ENCODE peak calls at places on chromosomes 3 and 15, in four cellular contexts. One of them, this sample, is unnamed.

GRCh38 chr3:43759297-43759782 is 68.6 kb downstream of the ABHD5 start:
- DNase-seq in K562: peak
- DNase-seq in GM12878: no peak
- DNase-seq in HepG2: peak
- DNase-seq in this sample: no peak

GRCh38 chr15:79593119-79593869 is 161.2 kb downstream of the MINAR1 start:
- DNase-seq in K562: no peak
- DNase-seq in GM12878: no peak
- DNase-seq in HepG2: peak
- DNase-seq in this sample: no peak

GRCh38 chr3:124886168-124887051 is 755 bp downstream of the ITGB5 start:
- DNase-seq in K562: peak
- DNase-seq in GM12878: no peak
- DNase-seq in HepG2: peak
- DNase-seq in this sample: peak

GRCh38 chr3:100073555-100074307 is 40.6 kb downstream of the FILIP1L start:
- DNase-seq in K562: no peak
- DNase-seq in GM12878: no peak
- DNase-seq in HepG2: no peak
- DNase-seq in this sample: no peak

GRCh38 chr3:194327030-194327413 is 24.1 kb downstream of the CPN2 start:
- DNase-seq in K562: no peak
- DNase-seq in GM12878: no peak
- DNase-seq in HepG2: no peak
- DNase-seq in this sample: no peak

GRCh38 chr3:32816439-32817194 is 1.2 kb upstream of the TRIM71 start:
- DNase-seq in K562: no peak
- DNase-seq in GM12878: no peak
- DNase-seq in HepG2: peak
- DNase-seq in this sample: peak

GRCh38 chr3:71109241-71109976 is 474.1 kb downstream of the FOXP1 start:
- DNase-seq in K562: no peak
- DNase-seq in GM12878: no peak
- DNase-seq in HepG2: no peak
- DNase-seq in this sample: no peak

GRCh38 chr15:25469377-25469776 is 30.6 kb upstream of the UBE3A start:
- DNase-seq in K562: no peak
- DNase-seq in GM12878: no peak
- DNase-seq in HepG2: no peak
- DNase-seq in this sample: no peak

GRCh38 chr15:94098877-94099606 is 132.3 kb upstream of the MCTP2 start:
- DNase-seq in K562: no peak
- DNase-seq in GM12878: no peak
- DNase-seq in HepG2: no peak
- DNase-seq in this sample: no peak

GRCh38 chr3:126153695-126154360 is 26.6 kb downstream of the ALDH1L1 start:
- DNase-seq in K562: no peak
- DNase-seq in GM12878: no peak
- DNase-seq in HepG2: no peak
- DNase-seq in this sample: peak

GRCh38 chr3:122416966-122417365 is 1.1 kb upstream of the WDR5B start:
- DNase-seq in K562: no peak
- DNase-seq in GM12878: no peak
- DNase-seq in HepG2: no peak
- DNase-seq in this sample: no peak

GRCh38 chr3:55524565-55525244 is 37.6 kb upstream of the WNT5A start:
- DNase-seq in K562: no peak
- DNase-seq in GM12878: no peak
- DNase-seq in HepG2: no peak
- DNase-seq in this sample: no peak

GRCh38 chr15:60412807-60413597 is 15.2 kb upstream of the ANXA2 start:
- DNase-seq in K562: no peak
- DNase-seq in GM12878: no peak
- DNase-seq in HepG2: no peak
- DNase-seq in this sample: no peak

GRCh38 chr3:33884204-33884561 is 85.8 kb downstream of the PDCD6IP start:
- DNase-seq in K562: peak
- DNase-seq in GM12878: no peak
- DNase-seq in HepG2: peak
- DNase-seq in this sample: no peak

GRCh38 chr3:197836244-197836643 is 45.2 kb downstream of the LRCH3 start:
- DNase-seq in K562: no peak
- DNase-seq in GM12878: no peak
- DNase-seq in HepG2: no peak
- DNase-seq in this sample: no peak

GRCh38 chr3:197846491-197846890 is 55.4 kb downstream of the LRCH3 start:
- DNase-seq in K562: no peak
- DNase-seq in GM12878: no peak
- DNase-seq in HepG2: no peak
- DNase-seq in this sample: no peak

GRCh38 chr3:197837282-197837681 is 46.2 kb downstream of the LRCH3 start:
- DNase-seq in K562: no peak
- DNase-seq in GM12878: no peak
- DNase-seq in HepG2: no peak
- DNase-seq in this sample: no peak

DNA sequence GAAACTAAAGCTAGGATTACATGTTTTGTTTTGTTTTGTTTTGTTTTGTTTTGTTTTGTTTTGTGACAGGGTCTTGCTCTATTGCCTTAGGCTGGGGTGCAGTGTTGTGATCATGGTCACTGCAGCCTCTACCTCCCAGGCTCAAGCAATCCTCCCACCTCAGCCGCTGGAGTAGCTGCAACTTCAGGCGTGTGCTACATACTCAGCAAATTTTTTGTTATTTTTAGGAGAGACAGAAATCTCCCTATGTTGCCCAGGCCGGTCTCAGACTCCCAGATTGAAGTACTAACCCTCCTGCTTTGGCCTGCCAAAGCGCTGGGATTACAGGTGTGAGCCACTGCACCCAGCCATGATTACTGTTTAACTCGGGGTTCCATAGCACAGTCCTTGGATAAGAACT is 50.7 kb downstream of the LRCH3 start:
- DNase-seq in K562: no peak
- DNase-seq in GM12878: no peak
- DNase-seq in HepG2: no peak
- DNase-seq in this sample: no peak
- TF ChIP-seq KDM1A in K562: no peak
- TF ChIP-seq KDM1A in GM12878: no peak
- TF ChIP-seq KDM1A in HepG2: no peak
- TF ChIP-seq KDM1A in this sample: no peak

GRCh38 chr3:40660554-40660953 is 135.8 kb downstream of the ZNF621 start:
- DNase-seq in K562: no peak
- DNase-seq in GM12878: no peak
- DNase-seq in HepG2: no peak
- DNase-seq in this sample: no peak
- TF ChIP-seq TAF1 in K562: no peak
- TF ChIP-seq TAF1 in GM12878: no peak
- TF ChIP-seq TAF1 in HepG2: no peak
- TF ChIP-seq TAF1 in this sample: no peak

GRCh38 chr3:141895731-141896130 is 19.3 kb downstream of the ATP1B3 start:
- DNase-seq in K562: no peak
- DNase-seq in GM12878: no peak
- DNase-seq in HepG2: no peak
- DNase-seq in this sample: no peak
- TF ChIP-seq MAX in K562: no peak
- TF ChIP-seq MAX in GM12878: no peak
- TF ChIP-seq MAX in HepG2: no peak
- TF ChIP-seq MAX in this sample: no peak

GRCh38 chr3:36032180-36032895 is 348.0 kb upstream of the STAC start:
- DNase-seq in K562: no peak
- DNase-seq in GM12878: no peak
- DNase-seq in HepG2: no peak
- DNase-seq in this sample: no peak
- TF ChIP-seq KDM1A in K562: no peak
- TF ChIP-seq KDM1A in GM12878: no peak
- TF ChIP-seq KDM1A in HepG2: no peak
- TF ChIP-seq KDM1A in this sample: no peak

This sample was measured in H1.